ENCODE peak calls at places on chromosomes 11 and 22, in eight cellular contexts. A is GM06990, D is lower lobe of right lung, U is brain microvascular endothelial cell, I is fibroblast of mammary gland, K is uterus, R is HFFc6, W is LNCaP clone FGC. H is an unnamed sample.
A peak's percentile ranks its signal among the peaks of the same experiment; 100 is the strongest.

GRCh38 chr11:33778682-33779081 is 4.4 kb upstream of the FBXO3 start:
- DNase-seq in A (no peak), U (peak; percentile 83), R (peak; percentile 54), I (peak; percentile 84), D (no peak), W (no peak), K (no peak), H (no peak)

GRCh38 chr11:123166095-123166559 is 28.9 kb downstream of the CLMP start:
- DNase-seq in I (peak; percentile 55), D (peak; percentile 51), A (no peak), R (peak; percentile 43), K (peak; percentile 75), W (no peak), U (peak; percentile 82), H (no peak)

GRCh38 chr22:37626144-37626543 is 13.3 kb upstream of the SH3BP1 start:
- DNase-seq in U (no peak), A (no peak), I (peak; percentile 51), R (no peak), K (peak; percentile 92), W (no peak), D (peak; percentile 76), H (no peak)

GRCh38 chr11:19794161-19794560 is 81.5 kb downstream of the NAV2 start:
- DNase-seq in A (no peak), I (no peak), U (no peak), R (no peak), K (no peak), D (no peak), W (no peak), H (no peak)

GRCh38 chr11:18046116-18046777 is at the start of gene TPH1:
- DNase-seq in R (peak; percentile 8), K (peak; percentile 44), I (peak; percentile 21), A (peak; percentile 3), U (peak; percentile 34), D (peak; percentile 67), W (no peak), H (no peak)

GRCh38 chr22:37126383-37126782 is 16.9 kb upstream of the TMPRSS6 start:
- DNase-seq in U (no peak), D (no peak), I (peak; percentile 5), W (no peak), A (no peak), R (no peak), K (no peak), H (no peak)

GRCh38 chr11:79235696-79236095 is 205.1 kb downstream of the TENM4 start:
- DNase-seq in K (no peak), W (no peak), R (no peak), I (no peak), D (no peak), U (no peak), A (no peak), H (no peak)

GRCh38 chr22:32676196-32676595 is 125.3 kb upstream of the TIMP3 start:
- DNase-seq in K (no peak), U (no peak), D (no peak), A (no peak), R (no peak), I (no peak), W (peak; percentile 28), H (no peak)

GRCh38 chr11:70364745-70365535 is 33.4 kb upstream of the CTTN start:
- DNase-seq in K (no peak), A (peak; percentile 30), I (no peak), W (no peak), U (no peak), R (no peak), D (no peak), H (no peak)

GRCh38 chr22:39148727-39149535 is 3.5 kb downstream of the CBX7 start:
- DNase-seq in U (no peak), I (no peak), A (peak; percentile 85), R (no peak), D (no peak), K (peak; percentile 79), W (no peak), H (no peak)

GRCh38 chr11:32420937-32421532 is 14.3 kb downstream of the WT1 start:
- DNase-seq in U (no peak), W (no peak), D (no peak), K (no peak), A (no peak), I (no peak), R (no peak), H (no peak)

GRCh38 chr11:77771135-77771534 is 49.4 kb downstream of the RSF1 start:
- DNase-seq in U (no peak), K (no peak), W (peak; percentile 81), D (no peak), A (no peak), I (no peak), R (no peak), H (no peak)

GRCh38 chr11:62588966-62589637 is 2.2 kb downstream of the TUT1 start:
- DNase-seq in U (peak; percentile 50), A (no peak), I (peak; percentile 42), D (no peak), W (no peak), K (no peak), R (peak; percentile 30), H (peak; percentile 55)

GRCh38 chr11:838441-839279 is 3.7 kb downstream of the POLR2L start:
- DNase-seq in A (no peak), W (no peak), U (no peak), K (no peak), D (no peak), R (no peak), I (no peak), H (no peak)

GRCh38 chr11:100674212-100674611 is 12.9 kb upstream of the ARHGAP42 start:
- DNase-seq in R (no peak), A (no peak), D (no peak), I (peak; percentile 67), U (peak; percentile 63), K (no peak), W (no peak), H (no peak)

GRCh38 chr11:35031869-35032268 is 107.1 kb upstream of the CD44 start:
- DNase-seq in W (no peak), U (peak; percentile 66), K (no peak), I (peak; percentile 65), R (peak; percentile 94), A (no peak), D (no peak), H (no peak)

GRCh38 chr11:128776434-128777284 is 82.8 kb downstream of the FLI1 start:
- DNase-seq in A (peak; percentile 30), D (no peak), U (peak; percentile 59), R (no peak), I (peak; percentile 34), W (no peak), K (peak; percentile 47), H (no peak)

GRCh38 chr22:36933629-36934028 is 20.2 kb downstream of the CSF2RB start:
- DNase-seq in U (no peak), R (no peak), W (no peak), D (no peak), I (no peak), A (no peak), K (no peak), H (no peak)

GRCh38 chr22:24155597-24156145 is 25.6 kb upstream of the SUSD2 start:
- DNase-seq in W (no peak), I (peak; percentile 61), U (peak; percentile 25), A (peak; percentile 71), R (peak; percentile 86), K (peak; percentile 86), D (peak; percentile 89), H (no peak)
- TF ChIP-seq CTCF in W (peak; percentile 31), I (peak; percentile 35), U (peak; percentile 69), A (peak; percentile 59), R (peak; percentile 80), K (peak; percentile 31), D (peak; percentile 60), H (peak; percentile 80)

GRCh38 chr11:118068945-118069612 is 7.8 kb upstream of the TMPRSS4 start:
- DNase-seq in K (no peak), A (no peak), W (no peak), D (no peak), R (no peak), I (no peak), U (no peak), H (no peak)

GRCh38 chr11:118065375-118065774 is 11.5 kb upstream of the TMPRSS4 start:
- DNase-seq in U (no peak), R (no peak), I (no peak), K (no peak), W (no peak), D (no peak), A (no peak), H (no peak)

GRCh38 chr11:118071416-118072030 is 5.4 kb upstream of the TMPRSS4 start:
- DNase-seq in I (no peak), D (no peak), A (no peak), W (no peak), U (no peak), R (no peak), K (no peak), H (no peak)

GRCh38 chr11:118067006-118067405 is 9.9 kb upstream of the TMPRSS4 start:
- DNase-seq in D (no peak), I (no peak), R (no peak), A (no peak), K (no peak), U (no peak), W (no peak), H (no peak)

DNA sequence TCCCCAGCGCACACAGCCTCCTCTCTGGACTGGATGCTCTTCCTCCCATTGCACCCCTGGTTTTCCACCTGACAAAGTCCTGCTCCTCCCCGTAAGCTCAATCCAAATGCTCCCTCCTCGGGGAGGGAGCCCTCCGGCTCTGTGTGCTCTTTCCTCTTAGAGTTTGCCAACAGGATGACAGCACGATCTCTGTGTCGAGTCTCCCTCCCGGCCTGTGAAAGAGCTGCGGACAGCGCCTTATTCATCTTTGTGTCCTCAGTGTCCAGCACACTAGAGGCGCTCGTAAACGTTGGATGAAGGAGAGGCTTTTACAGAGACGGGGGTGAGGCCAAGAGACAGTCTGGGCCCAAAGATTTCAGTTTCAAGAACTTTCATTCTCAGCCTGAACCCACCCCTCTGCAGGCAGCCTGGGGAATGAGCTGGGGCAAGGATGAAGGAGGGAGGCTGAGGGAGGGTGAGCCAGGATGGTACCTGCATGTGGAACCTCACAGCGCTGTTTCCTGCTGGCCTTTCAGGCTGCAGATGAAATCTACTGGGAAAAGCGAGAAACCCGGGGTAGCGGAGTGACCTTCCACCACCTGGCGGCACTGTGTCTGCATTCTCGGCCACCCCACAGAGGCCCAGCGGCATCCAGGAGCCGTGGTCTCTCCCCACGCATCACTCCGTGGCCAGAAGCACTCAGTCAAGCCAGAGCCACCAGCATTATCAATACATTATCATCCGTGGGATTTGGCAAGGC is 8.5 kb upstream of the TMPRSS4 start:
- DNase-seq in W (no peak), A (no peak), D (no peak), R (no peak), I (no peak), U (no peak), K (no peak), H (no peak)
- TF ChIP-seq CTCF in W (no peak), A (no peak), D (no peak), R (peak; percentile 16), I (no peak), U (no peak), K (no peak), H (no peak)

DNA sequence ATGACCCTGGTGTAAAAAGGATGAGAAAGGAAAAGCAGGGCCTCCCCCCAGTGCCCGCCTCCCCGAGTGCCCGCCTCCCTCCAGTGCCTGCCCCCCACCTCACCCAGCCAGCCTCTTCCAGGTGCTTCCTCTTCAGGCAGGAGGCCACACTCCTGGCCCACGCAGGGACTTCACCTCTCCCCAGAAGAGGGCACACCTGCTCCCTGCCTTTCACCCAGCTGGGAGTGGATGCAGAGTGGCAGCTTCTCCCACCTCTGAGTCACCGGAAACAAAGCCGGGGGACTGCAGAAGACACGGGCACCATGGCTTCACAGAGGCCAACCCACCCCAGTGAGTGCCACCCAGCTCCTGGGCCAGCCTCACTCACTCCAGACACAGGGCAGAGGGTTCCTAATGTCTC is 16.1 kb downstream of the CPT1A start:
- DNase-seq in R (no peak), K (no peak), A (no peak), U (no peak), W (no peak), D (no peak), I (no peak), H (no peak)
- TF ChIP-seq CTCF in R (no peak), K (no peak), A (peak; percentile 37), U (peak; percentile 22), W (peak; percentile 38), D (peak; percentile 33), I (no peak), H (peak; percentile 13)

GRCh38 chr11:118901494-118902335 is 18.0 kb downstream of the CXCR5 start:
- DNase-seq in D (no peak), I (no peak), R (no peak), K (no peak), A (no peak), W (no peak), U (no peak), H (peak; percentile 83)
- TF ChIP-seq CTCF in D (peak; percentile 15), I (no peak), R (peak; percentile 49), K (no peak), A (peak; percentile 11), W (peak; percentile 5), U (peak; percentile 43), H (peak; percentile 50)